ENCODE peak calls at places on chromosomes 4 and X, in ten cellular contexts. One of them, this sample, is unnamed.

GRCh38 chr4:133596459-133596858 is 447.4 kb downstream of the PCDH10 start:
- DNase-seq in left lung: no peak
- DNase-seq in A549: no peak
- DNase-seq in MM.1S: no peak
- DNase-seq in cardiac muscle cell: peak; percentile 15
- DNase-seq in suprapubic skin: no peak
- DNase-seq in sigmoid colon: no peak
- DNase-seq in right atrium auricular region: no peak
- DNase-seq in Karpas-422: no peak
- DNase-seq in stomach: no peak
- DNase-seq in this sample: no peak

GRCh38 chr4:139123910-139124309 is 53.1 kb downstream of the ELF2 start:
- DNase-seq in left lung: no peak
- DNase-seq in A549: no peak
- DNase-seq in MM.1S: no peak
- DNase-seq in cardiac muscle cell: no peak
- DNase-seq in suprapubic skin: no peak
- DNase-seq in sigmoid colon: no peak
- DNase-seq in right atrium auricular region: no peak
- DNase-seq in Karpas-422: no peak
- DNase-seq in stomach: no peak
- DNase-seq in this sample: no peak

GRCh38 chr4:148441624-148441985 is 609 bp downstream of the NR3C2 start:
- DNase-seq in left lung: no peak
- DNase-seq in A549: no peak
- DNase-seq in MM.1S: no peak
- DNase-seq in cardiac muscle cell: peak; percentile 10
- DNase-seq in suprapubic skin: no peak
- DNase-seq in sigmoid colon: no peak
- DNase-seq in right atrium auricular region: no peak
- DNase-seq in Karpas-422: no peak
- DNase-seq in stomach: no peak
- DNase-seq in this sample: no peak

GRCh38 chr4:8701101-8702019 is 108.8 kb downstream of the CPZ start:
- DNase-seq in left lung: no peak
- DNase-seq in A549: no peak
- DNase-seq in MM.1S: no peak
- DNase-seq in cardiac muscle cell: no peak
- DNase-seq in suprapubic skin: peak; percentile 41
- DNase-seq in sigmoid colon: peak; percentile 50
- DNase-seq in right atrium auricular region: no peak
- DNase-seq in Karpas-422: no peak
- DNase-seq in stomach: peak; percentile 17
- DNase-seq in this sample: no peak

GRCh38 chrX:40418413-40419195 is 162.2 kb upstream of the ATP6AP2 start:
- DNase-seq in left lung: no peak
- DNase-seq in A549: no peak
- DNase-seq in MM.1S: no peak
- DNase-seq in cardiac muscle cell: no peak
- DNase-seq in suprapubic skin: no peak
- DNase-seq in sigmoid colon: no peak
- DNase-seq in right atrium auricular region: no peak
- DNase-seq in Karpas-422: no peak
- DNase-seq in stomach: no peak
- DNase-seq in this sample: no peak

GRCh38 chr4:152307669-152308068 is 228.2 kb downstream of the FBXW7 start:
- DNase-seq in left lung: no peak
- DNase-seq in A549: no peak
- DNase-seq in MM.1S: no peak
- DNase-seq in cardiac muscle cell: no peak
- DNase-seq in suprapubic skin: no peak
- DNase-seq in sigmoid colon: no peak
- DNase-seq in right atrium auricular region: no peak
- DNase-seq in Karpas-422: peak; percentile 42
- DNase-seq in stomach: no peak
- DNase-seq in this sample: no peak

GRCh38 chr4:69881173-69881773 is 21.3 kb upstream of the SULT1E1 start:
- DNase-seq in left lung: peak; percentile 33
- DNase-seq in A549: peak; percentile 40
- DNase-seq in MM.1S: peak; percentile 54
- DNase-seq in cardiac muscle cell: peak; percentile 54
- DNase-seq in suprapubic skin: no peak
- DNase-seq in sigmoid colon: no peak
- DNase-seq in right atrium auricular region: no peak
- DNase-seq in Karpas-422: peak; percentile 63
- DNase-seq in stomach: peak; percentile 35
- DNase-seq in this sample: no peak

GRCh38 chr4:32735856-32736590 is 2015.9 kb downstream of the PCDH7 start:
- DNase-seq in left lung: no peak
- DNase-seq in A549: no peak
- DNase-seq in MM.1S: no peak
- DNase-seq in cardiac muscle cell: no peak
- DNase-seq in suprapubic skin: no peak
- DNase-seq in sigmoid colon: no peak
- DNase-seq in right atrium auricular region: no peak
- DNase-seq in Karpas-422: no peak
- DNase-seq in stomach: no peak
- DNase-seq in this sample: no peak

GRCh38 chr4:47668810-47669408 is 169.0 kb downstream of the CORIN start:
- DNase-seq in left lung: no peak
- DNase-seq in A549: peak; percentile 44
- DNase-seq in MM.1S: peak; percentile 63
- DNase-seq in cardiac muscle cell: peak; percentile 66
- DNase-seq in suprapubic skin: no peak
- DNase-seq in sigmoid colon: no peak
- DNase-seq in right atrium auricular region: no peak
- DNase-seq in Karpas-422: peak; percentile 83
- DNase-seq in stomach: no peak
- DNase-seq in this sample: no peak

GRCh38 chr4:180767330-180767729 is 1475.9 kb upstream of the TENM3 start:
- DNase-seq in left lung: no peak
- DNase-seq in A549: no peak
- DNase-seq in MM.1S: no peak
- DNase-seq in cardiac muscle cell: peak; percentile 46
- DNase-seq in suprapubic skin: no peak
- DNase-seq in sigmoid colon: no peak
- DNase-seq in right atrium auricular region: no peak
- DNase-seq in Karpas-422: no peak
- DNase-seq in stomach: no peak
- DNase-seq in this sample: no peak

GRCh38 chrX:133005038-133005437 is 46.6 kb upstream of the HS6ST2 start:
- DNase-seq in left lung: no peak
- DNase-seq in A549: no peak
- DNase-seq in MM.1S: peak; percentile 11
- DNase-seq in cardiac muscle cell: peak; percentile 48
- DNase-seq in suprapubic skin: no peak
- DNase-seq in sigmoid colon: no peak
- DNase-seq in right atrium auricular region: no peak
- DNase-seq in Karpas-422: peak; percentile 69
- DNase-seq in stomach: no peak
- DNase-seq in this sample: no peak

GRCh38 chr4:169663402-169663801 is 43.0 kb downstream of the CLCN3 start:
- DNase-seq in left lung: no peak
- DNase-seq in A549: no peak
- DNase-seq in MM.1S: no peak
- DNase-seq in cardiac muscle cell: no peak
- DNase-seq in suprapubic skin: no peak
- DNase-seq in sigmoid colon: no peak
- DNase-seq in right atrium auricular region: no peak
- DNase-seq in Karpas-422: no peak
- DNase-seq in stomach: no peak
- DNase-seq in this sample: no peak
- H3K4me1 ChIP-seq in left lung: peaks cover 18% of the 10 kb centered on the region
- H3K4me1 ChIP-seq in A549: peaks cover 34% of the 10 kb centered on the region
- H3K4me1 ChIP-seq in MM.1S: no peaks in the 10 kb centered on the region
- H3K4me1 ChIP-seq in cardiac muscle cell: peaks cover 41% of the 10 kb centered on the region
- H3K4me1 ChIP-seq in suprapubic skin: peaks cover 39% of the 10 kb centered on the region
- H3K4me1 ChIP-seq in sigmoid colon: peaks cover 53% of the 10 kb centered on the region
- H3K4me1 ChIP-seq in right atrium auricular region: peaks cover 39% of the 10 kb centered on the region
- H3K4me1 ChIP-seq in Karpas-422: peaks cover 43% of the 10 kb centered on the region
- H3K4me1 ChIP-seq in stomach: peaks cover 13% of the 10 kb centered on the region
- H3K4me1 ChIP-seq in this sample: peaks cover 20% of the 10 kb centered on the region

DNA sequence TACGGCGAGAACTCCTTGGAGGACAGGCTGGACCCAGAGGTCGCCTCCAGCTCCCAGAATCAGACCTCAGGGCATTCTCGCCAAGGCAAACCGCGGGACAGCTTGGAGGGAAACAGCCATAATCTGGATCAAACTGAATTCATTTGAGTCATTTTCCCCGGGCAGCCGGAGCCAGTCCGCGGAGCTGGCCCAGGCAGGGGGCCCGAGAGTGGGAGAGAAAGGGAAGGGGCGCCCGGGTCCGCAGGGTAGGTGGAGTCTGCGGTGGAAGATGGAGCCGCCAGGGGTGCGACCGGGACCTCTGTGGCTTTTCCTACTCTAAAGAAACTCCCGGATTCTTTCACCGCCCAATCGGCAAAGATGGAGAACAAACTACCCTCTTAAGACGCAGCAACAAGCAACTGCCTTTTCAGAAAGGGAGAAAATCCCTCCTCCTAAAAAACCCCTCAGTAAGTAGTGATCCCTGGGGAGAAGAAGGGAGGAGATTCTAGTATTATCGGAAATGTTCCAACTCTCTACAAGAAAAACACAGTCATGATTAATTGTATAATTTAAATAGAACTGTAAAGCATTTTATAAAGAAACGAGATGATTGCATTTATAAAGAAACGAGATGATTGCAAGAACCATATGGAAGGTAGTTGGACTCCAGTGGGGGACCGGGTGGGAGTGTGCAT is 5.1 kb downstream of the NKX3-2 start:
- DNase-seq in left lung: no peak
- DNase-seq in A549: no peak
- DNase-seq in MM.1S: no peak
- DNase-seq in cardiac muscle cell: no peak
- DNase-seq in suprapubic skin: no peak
- DNase-seq in sigmoid colon: peak; percentile 64
- DNase-seq in right atrium auricular region: no peak
- DNase-seq in Karpas-422: no peak
- DNase-seq in stomach: no peak
- DNase-seq in this sample: no peak
- H3K4me3 ChIP-seq in left lung: no peak overlapping the region
- H3K4me3 ChIP-seq in A549: no peak overlapping the region
- H3K4me3 ChIP-seq in MM.1S: no peak overlapping the region
- H3K4me3 ChIP-seq in cardiac muscle cell: no peak overlapping the region
- H3K4me3 ChIP-seq in suprapubic skin: peak overlapping the region; percentile 10
- H3K4me3 ChIP-seq in sigmoid colon: peak overlapping the region; percentile 1
- H3K4me3 ChIP-seq in right atrium auricular region: no peak overlapping the region
- H3K4me3 ChIP-seq in Karpas-422: no peak overlapping the region
- H3K4me3 ChIP-seq in stomach: no peak overlapping the region
- H3K4me3 ChIP-seq in this sample: peak overlapping the region; percentile 10

GRCh38 chr4:16573181-16573580 is 325.3 kb downstream of the LDB2 start:
- DNase-seq in left lung: no peak
- DNase-seq in A549: no peak
- DNase-seq in MM.1S: no peak
- DNase-seq in cardiac muscle cell: no peak
- DNase-seq in suprapubic skin: no peak
- DNase-seq in sigmoid colon: no peak
- DNase-seq in right atrium auricular region: no peak
- DNase-seq in Karpas-422: no peak
- DNase-seq in stomach: no peak
- DNase-seq in this sample: no peak
- H3K27ac ChIP-seq in left lung: no peak overlapping the region
- H3K27ac ChIP-seq in A549: no peak overlapping the region
- H3K27ac ChIP-seq in MM.1S: no peak overlapping the region
- H3K27ac ChIP-seq in cardiac muscle cell: no peak overlapping the region
- H3K27ac ChIP-seq in suprapubic skin: no peak overlapping the region
- H3K27ac ChIP-seq in sigmoid colon: no peak overlapping the region
- H3K27ac ChIP-seq in right atrium auricular region: peak overlapping the region; percentile 35
- H3K27ac ChIP-seq in Karpas-422: no peak overlapping the region
- H3K27ac ChIP-seq in stomach: no peak overlapping the region
- H3K27ac ChIP-seq in this sample: no peak overlapping the region

GRCh38 chr4:73896416-73896815 is 27.2 kb downstream of the CXCL1 start:
- DNase-seq in left lung: no peak
- DNase-seq in A549: no peak
- DNase-seq in MM.1S: no peak
- DNase-seq in cardiac muscle cell: no peak
- DNase-seq in suprapubic skin: no peak
- DNase-seq in sigmoid colon: no peak
- DNase-seq in right atrium auricular region: no peak
- DNase-seq in Karpas-422: no peak
- DNase-seq in stomach: no peak
- DNase-seq in this sample: no peak

GRCh38 chr4:73894021-73894420 is 24.8 kb downstream of the CXCL1 start:
- DNase-seq in left lung: no peak
- DNase-seq in A549: no peak
- DNase-seq in MM.1S: no peak
- DNase-seq in cardiac muscle cell: no peak
- DNase-seq in suprapubic skin: no peak
- DNase-seq in sigmoid colon: no peak
- DNase-seq in right atrium auricular region: no peak
- DNase-seq in Karpas-422: no peak
- DNase-seq in stomach: no peak
- DNase-seq in this sample: no peak

GRCh38 chr4:73897380-73898136 is 28.4 kb downstream of the CXCL1 start:
- DNase-seq in left lung: no peak
- DNase-seq in A549: no peak
- DNase-seq in MM.1S: no peak
- DNase-seq in cardiac muscle cell: no peak
- DNase-seq in suprapubic skin: no peak
- DNase-seq in sigmoid colon: no peak
- DNase-seq in right atrium auricular region: no peak
- DNase-seq in Karpas-422: no peak
- DNase-seq in stomach: no peak
- DNase-seq in this sample: no peak

GRCh38 chr4:73892966-73893365 is 23.8 kb downstream of the CXCL1 start:
- DNase-seq in left lung: no peak
- DNase-seq in A549: no peak
- DNase-seq in MM.1S: no peak
- DNase-seq in cardiac muscle cell: no peak
- DNase-seq in suprapubic skin: no peak
- DNase-seq in sigmoid colon: no peak
- DNase-seq in right atrium auricular region: no peak
- DNase-seq in Karpas-422: no peak
- DNase-seq in stomach: no peak
- DNase-seq in this sample: no peak

DNA sequence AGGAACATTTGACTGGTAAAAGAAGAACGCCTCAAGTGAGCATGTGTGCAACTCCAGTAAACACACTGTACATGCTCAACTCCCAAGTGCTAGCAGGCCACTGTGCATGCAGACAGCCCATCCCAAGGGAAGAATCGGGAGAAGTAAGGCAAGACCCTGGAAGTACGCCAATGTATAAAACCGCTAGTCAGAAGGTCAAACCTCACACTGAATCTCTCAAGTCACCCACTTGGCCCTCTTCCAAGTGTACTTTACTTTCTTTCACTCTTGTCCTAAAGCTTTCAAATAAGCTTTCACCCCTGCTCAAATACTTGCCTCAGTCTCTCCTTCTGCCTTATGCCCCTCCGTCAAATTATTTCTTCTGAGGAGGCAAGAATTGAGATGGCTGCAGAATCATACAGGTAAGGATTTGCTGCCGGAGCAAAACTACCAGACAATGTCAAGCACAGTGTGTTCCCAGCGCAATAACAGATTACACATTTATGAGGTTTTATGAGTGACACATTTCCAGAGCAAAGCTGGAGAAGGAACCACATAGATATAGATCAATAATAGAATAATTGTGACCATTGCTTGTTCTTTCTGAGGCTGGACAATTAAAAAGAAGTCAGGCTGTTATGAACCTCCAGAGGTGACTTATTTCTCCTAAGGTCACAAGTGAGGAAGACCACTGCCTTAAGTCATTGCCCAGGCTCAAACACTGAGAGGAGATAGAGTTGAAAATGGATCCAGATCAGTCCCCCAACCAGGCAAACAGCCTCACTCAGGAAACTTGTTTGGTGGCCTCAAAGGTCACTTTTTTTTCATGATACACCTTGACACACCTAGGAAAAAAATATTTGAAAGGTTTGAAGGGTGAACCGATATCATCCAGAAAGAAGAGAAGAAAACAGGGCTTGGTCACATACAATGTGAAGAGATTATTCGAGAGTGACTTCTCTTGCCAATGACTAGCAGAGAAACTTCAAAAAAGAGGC is 26.3 kb downstream of the CXCL1 start:
- DNase-seq in left lung: no peak
- DNase-seq in A549: no peak
- DNase-seq in MM.1S: no peak
- DNase-seq in cardiac muscle cell: no peak
- DNase-seq in suprapubic skin: no peak
- DNase-seq in sigmoid colon: no peak
- DNase-seq in right atrium auricular region: no peak
- DNase-seq in Karpas-422: no peak
- DNase-seq in stomach: no peak
- DNase-seq in this sample: no peak
- H3K4me1 ChIP-seq in left lung: peaks cover 21% of the 10 kb centered on the region
- H3K4me1 ChIP-seq in A549: peaks cover 25% of the 10 kb centered on the region
- H3K4me1 ChIP-seq in MM.1S: peaks cover 12% of the 10 kb centered on the region
- H3K4me1 ChIP-seq in cardiac muscle cell: no peaks in the 10 kb centered on the region
- H3K4me1 ChIP-seq in suprapubic skin: peaks cover 12% of the 10 kb centered on the region
- H3K4me1 ChIP-seq in sigmoid colon: no peaks in the 10 kb centered on the region
- H3K4me1 ChIP-seq in right atrium auricular region: no peaks in the 10 kb centered on the region
- H3K4me1 ChIP-seq in Karpas-422: no peaks in the 10 kb centered on the region
- H3K4me1 ChIP-seq in stomach: no peaks in the 10 kb centered on the region
- H3K4me1 ChIP-seq in this sample: no peaks in the 10 kb centered on the region